ENCODE peak calls at places on chromosomes 11 and 22, in eight cellular contexts. One of them, this sample, is unnamed.

GRCh38 chr22:37060801-37061610 is 9.5 kb downstream of the KCTD17 start:
- DNase-seq in T-helper 2 cell: peak
- DNase-seq in activated CD4-positive, alpha-beta T cell treated with anti-CD3 and anti-CD28 coated beads, Interleukin-2, amount 50 U/mL, for 4 hours: no peak
- DNase-seq in GM23338: no peak
- DNase-seq in Kasumi-1: no peak
- DNase-seq in esophagus squamous epithelium: no peak
- DNase-seq in NAMALWA: no peak
- DNase-seq in NCI-H1092: no peak
- DNase-seq in this sample: peak

GRCh38 chr11:121249039-121249663 is 43.4 kb upstream of the SC5D start:
- DNase-seq in GM23338: peak
- DNase-seq in esophagus squamous epithelium: no peak
- DNase-seq in Kasumi-1: peak
- DNase-seq in activated CD4-positive, alpha-beta T cell treated with anti-CD3 and anti-CD28 coated beads, Interleukin-2, amount 50 U/mL, for 4 hours: no peak
- DNase-seq in NAMALWA: peak
- DNase-seq in T-helper 2 cell: peak
- DNase-seq in NCI-H1092: no peak
- DNase-seq in this sample: peak

GRCh38 chr11:35579557-35580396 is 38.5 kb upstream of the FJX1 start:
- DNase-seq in activated CD4-positive, alpha-beta T cell treated with anti-CD3 and anti-CD28 coated beads, Interleukin-2, amount 50 U/mL, for 4 hours: no peak
- DNase-seq in T-helper 2 cell: no peak
- DNase-seq in Kasumi-1: peak
- DNase-seq in GM23338: no peak
- DNase-seq in NCI-H1092: no peak
- DNase-seq in esophagus squamous epithelium: no peak
- DNase-seq in NAMALWA: no peak
- DNase-seq in this sample: peak

GRCh38 chr11:90856790-90857189 is 633.9 kb upstream of the CHORDC1 start:
- DNase-seq in NAMALWA: no peak
- DNase-seq in NCI-H1092: no peak
- DNase-seq in Kasumi-1: no peak
- DNase-seq in T-helper 2 cell: peak
- DNase-seq in activated CD4-positive, alpha-beta T cell treated with anti-CD3 and anti-CD28 coated beads, Interleukin-2, amount 50 U/mL, for 4 hours: no peak
- DNase-seq in GM23338: no peak
- DNase-seq in esophagus squamous epithelium: no peak
- DNase-seq in this sample: no peak

GRCh38 chr11:112289588-112290461 is 29.2 kb upstream of the PLET1 start:
- DNase-seq in esophagus squamous epithelium: no peak
- DNase-seq in NCI-H1092: peak
- DNase-seq in T-helper 2 cell: peak
- DNase-seq in GM23338: peak
- DNase-seq in NAMALWA: peak
- DNase-seq in Kasumi-1: peak
- DNase-seq in activated CD4-positive, alpha-beta T cell treated with anti-CD3 and anti-CD28 coated beads, Interleukin-2, amount 50 U/mL, for 4 hours: peak
- DNase-seq in this sample: peak

GRCh38 chr11:84089072-84090057 is 803.2 kb upstream of the CCDC90B start:
- DNase-seq in NCI-H1092: peak
- DNase-seq in esophagus squamous epithelium: no peak
- DNase-seq in NAMALWA: no peak
- DNase-seq in Kasumi-1: no peak
- DNase-seq in activated CD4-positive, alpha-beta T cell treated with anti-CD3 and anti-CD28 coated beads, Interleukin-2, amount 50 U/mL, for 4 hours: no peak
- DNase-seq in T-helper 2 cell: no peak
- DNase-seq in GM23338: no peak
- DNase-seq in this sample: no peak

GRCh38 chr11:25970726-25971508 is 361.0 kb upstream of the ANO3 start:
- DNase-seq in Kasumi-1: peak
- DNase-seq in T-helper 2 cell: no peak
- DNase-seq in GM23338: peak
- DNase-seq in NAMALWA: peak
- DNase-seq in esophagus squamous epithelium: no peak
- DNase-seq in NCI-H1092: no peak
- DNase-seq in activated CD4-positive, alpha-beta T cell treated with anti-CD3 and anti-CD28 coated beads, Interleukin-2, amount 50 U/mL, for 4 hours: no peak
- DNase-seq in this sample: no peak

GRCh38 chr11:114447444-114447843 is 8.2 kb downstream of the REXO2 start:
- DNase-seq in T-helper 2 cell: no peak
- DNase-seq in activated CD4-positive, alpha-beta T cell treated with anti-CD3 and anti-CD28 coated beads, Interleukin-2, amount 50 U/mL, for 4 hours: no peak
- DNase-seq in Kasumi-1: no peak
- DNase-seq in NAMALWA: no peak
- DNase-seq in esophagus squamous epithelium: no peak
- DNase-seq in NCI-H1092: no peak
- DNase-seq in GM23338: no peak
- DNase-seq in this sample: no peak

GRCh38 chr11:76152086-76152658 is 54.1 kb downstream of the WNT11 start:
- DNase-seq in NCI-H1092: no peak
- DNase-seq in GM23338: peak
- DNase-seq in T-helper 2 cell: peak
- DNase-seq in Kasumi-1: peak
- DNase-seq in esophagus squamous epithelium: peak
- DNase-seq in activated CD4-positive, alpha-beta T cell treated with anti-CD3 and anti-CD28 coated beads, Interleukin-2, amount 50 U/mL, for 4 hours: peak
- DNase-seq in NAMALWA: peak
- DNase-seq in this sample: no peak

GRCh38 chr11:967995-968751 is 42.5 kb downstream of the AP2A2 start:
- DNase-seq in GM23338: no peak
- DNase-seq in T-helper 2 cell: no peak
- DNase-seq in Kasumi-1: no peak
- DNase-seq in activated CD4-positive, alpha-beta T cell treated with anti-CD3 and anti-CD28 coated beads, Interleukin-2, amount 50 U/mL, for 4 hours: no peak
- DNase-seq in esophagus squamous epithelium: no peak
- DNase-seq in NCI-H1092: no peak
- DNase-seq in NAMALWA: no peak
- DNase-seq in this sample: no peak

GRCh38 chr11:111408789-111409727 is 30.0 kb upstream of the POU2AF1 start:
- DNase-seq in esophagus squamous epithelium: no peak
- DNase-seq in NCI-H1092: no peak
- DNase-seq in GM23338: no peak
- DNase-seq in NAMALWA: no peak
- DNase-seq in Kasumi-1: peak
- DNase-seq in T-helper 2 cell: peak
- DNase-seq in activated CD4-positive, alpha-beta T cell treated with anti-CD3 and anti-CD28 coated beads, Interleukin-2, amount 50 U/mL, for 4 hours: no peak
- DNase-seq in this sample: no peak

GRCh38 chr11:115297330-115297729 is 206.9 kb downstream of the CADM1 start:
- DNase-seq in T-helper 2 cell: no peak
- DNase-seq in GM23338: no peak
- DNase-seq in esophagus squamous epithelium: no peak
- DNase-seq in NAMALWA: no peak
- DNase-seq in NCI-H1092: peak
- DNase-seq in Kasumi-1: no peak
- DNase-seq in activated CD4-positive, alpha-beta T cell treated with anti-CD3 and anti-CD28 coated beads, Interleukin-2, amount 50 U/mL, for 4 hours: no peak
- DNase-seq in this sample: no peak

GRCh38 chr11:70647188-70648166 is 249.1 kb downstream of the CTTN start:
- DNase-seq in activated CD4-positive, alpha-beta T cell treated with anti-CD3 and anti-CD28 coated beads, Interleukin-2, amount 50 U/mL, for 4 hours: no peak
- DNase-seq in Kasumi-1: no peak
- DNase-seq in T-helper 2 cell: no peak
- DNase-seq in NCI-H1092: no peak
- DNase-seq in esophagus squamous epithelium: no peak
- DNase-seq in NAMALWA: no peak
- DNase-seq in GM23338: peak
- DNase-seq in this sample: no peak